ENCODE peak calls at places on chromosomes 4 and X, in four cellular contexts. One of them, this sample, is unnamed.

GRCh38 chr4:61210186-61210939 is 10.2 kb downstream of the ADGRL3 start:
- DNase-seq in right atrium auricular region: no peak
- DNase-seq in NCI-H2029: no peak
- DNase-seq in activated T-cell treated with anti-CD3 and anti-CD28 coated beads, Interleukin-2, amount 50 U/mL, for 72 hours: no peak
- DNase-seq in this sample: no peak

GRCh38 chrX:17967888-17968287 is 106.8 kb upstream of the RAI2 start:
- DNase-seq in right atrium auricular region: no peak
- DNase-seq in NCI-H2029: peak
- DNase-seq in activated T-cell treated with anti-CD3 and anti-CD28 coated beads, Interleukin-2, amount 50 U/mL, for 72 hours: no peak
- DNase-seq in this sample: no peak

GRCh38 chr4:113332701-113333100 is 283.2 kb downstream of the ANK2 start:
- DNase-seq in activated T-cell treated with anti-CD3 and anti-CD28 coated beads, Interleukin-2, amount 50 U/mL, for 72 hours: no peak
- DNase-seq in NCI-H2029: no peak
- DNase-seq in right atrium auricular region: no peak
- DNase-seq in this sample: no peak

GRCh38 chr4:37891221-37892159 is 606 bp downstream of the TBC1D1 start:
- DNase-seq in NCI-H2029: no peak
- DNase-seq in right atrium auricular region: no peak
- DNase-seq in activated T-cell treated with anti-CD3 and anti-CD28 coated beads, Interleukin-2, amount 50 U/mL, for 72 hours: peak
- DNase-seq in this sample: peak

GRCh38 chr4:39637572-39638357 is 900 bp downstream of the SMIM14 start:
- DNase-seq in NCI-H2029: peak
- DNase-seq in right atrium auricular region: peak
- DNase-seq in activated T-cell treated with anti-CD3 and anti-CD28 coated beads, Interleukin-2, amount 50 U/mL, for 72 hours: peak
- DNase-seq in this sample: peak

GRCh38 chr4:54527532-54527931 is 130.2 kb upstream of the KIT start:
- DNase-seq in activated T-cell treated with anti-CD3 and anti-CD28 coated beads, Interleukin-2, amount 50 U/mL, for 72 hours: no peak
- DNase-seq in NCI-H2029: no peak
- DNase-seq in right atrium auricular region: no peak
- DNase-seq in this sample: no peak

GRCh38 chrX:118571829-118572228 is 76.2 kb downstream of the DOCK11 start:
- DNase-seq in activated T-cell treated with anti-CD3 and anti-CD28 coated beads, Interleukin-2, amount 50 U/mL, for 72 hours: no peak
- DNase-seq in NCI-H2029: no peak
- DNase-seq in right atrium auricular region: no peak
- DNase-seq in this sample: no peak

GRCh38 chrX:72540318-72540717 is 32.3 kb downstream of the HDAC8 start:
- DNase-seq in right atrium auricular region: no peak
- DNase-seq in activated T-cell treated with anti-CD3 and anti-CD28 coated beads, Interleukin-2, amount 50 U/mL, for 72 hours: no peak
- DNase-seq in NCI-H2029: no peak
- DNase-seq in this sample: no peak

GRCh38 chr4:152485726-152486276 is 50.1 kb downstream of the FBXW7 start:
- DNase-seq in NCI-H2029: peak
- DNase-seq in activated T-cell treated with anti-CD3 and anti-CD28 coated beads, Interleukin-2, amount 50 U/mL, for 72 hours: peak
- DNase-seq in right atrium auricular region: no peak
- DNase-seq in this sample: no peak

GRCh38 chrX:118745570-118745969 is 18.2 kb downstream of the IL13RA1 start:
- DNase-seq in right atrium auricular region: no peak
- DNase-seq in NCI-H2029: no peak
- DNase-seq in activated T-cell treated with anti-CD3 and anti-CD28 coated beads, Interleukin-2, amount 50 U/mL, for 72 hours: no peak
- DNase-seq in this sample: no peak

GRCh38 chr4:81491943-81492342 is 20.2 kb upstream of the RASGEF1B start:
- DNase-seq in NCI-H2029: no peak
- DNase-seq in right atrium auricular region: no peak
- DNase-seq in activated T-cell treated with anti-CD3 and anti-CD28 coated beads, Interleukin-2, amount 50 U/mL, for 72 hours: no peak
- DNase-seq in this sample: no peak

GRCh38 chr4:29309050-29309449 is 1411.1 kb upstream of the PCDH7 start:
- DNase-seq in NCI-H2029: no peak
- DNase-seq in activated T-cell treated with anti-CD3 and anti-CD28 coated beads, Interleukin-2, amount 50 U/mL, for 72 hours: no peak
- DNase-seq in right atrium auricular region: no peak
- DNase-seq in this sample: no peak

GRCh38 chrX:48890934-48891401 is 6.6 kb downstream of the TIMM17B start:
- DNase-seq in activated T-cell treated with anti-CD3 and anti-CD28 coated beads, Interleukin-2, amount 50 U/mL, for 72 hours: peak
- DNase-seq in NCI-H2029: no peak
- DNase-seq in right atrium auricular region: no peak
- DNase-seq in this sample: no peak

GRCh38 chrX:72031118-72031517 is 100.6 kb downstream of the RTL5 start:
- DNase-seq in NCI-H2029: no peak
- DNase-seq in activated T-cell treated with anti-CD3 and anti-CD28 coated beads, Interleukin-2, amount 50 U/mL, for 72 hours: no peak
- DNase-seq in right atrium auricular region: no peak
- DNase-seq in this sample: no peak

GRCh38 chrX:95058815-95059214 is 1384.8 kb downstream of the FAM133A start:
- DNase-seq in right atrium auricular region: no peak
- DNase-seq in activated T-cell treated with anti-CD3 and anti-CD28 coated beads, Interleukin-2, amount 50 U/mL, for 72 hours: no peak
- DNase-seq in NCI-H2029: no peak
- DNase-seq in this sample: no peak

GRCh38 chr4:147354994-147355393 is 125.9 kb upstream of the EDNRA start:
- DNase-seq in right atrium auricular region: no peak
- DNase-seq in NCI-H2029: no peak
- DNase-seq in activated T-cell treated with anti-CD3 and anti-CD28 coated beads, Interleukin-2, amount 50 U/mL, for 72 hours: no peak
- DNase-seq in this sample: no peak

GRCh38 chr4:70559216-70559830 is 32.7 kb upstream of the AMBN start:
- DNase-seq in NCI-H2029: peak
- DNase-seq in right atrium auricular region: no peak
- DNase-seq in activated T-cell treated with anti-CD3 and anti-CD28 coated beads, Interleukin-2, amount 50 U/mL, for 72 hours: peak
- DNase-seq in this sample: no peak

GRCh38 chrX:17009856-17010650 is 63.6 kb downstream of the REPS2 start:
- DNase-seq in activated T-cell treated with anti-CD3 and anti-CD28 coated beads, Interleukin-2, amount 50 U/mL, for 72 hours: no peak
- DNase-seq in NCI-H2029: no peak
- DNase-seq in right atrium auricular region: no peak
- DNase-seq in this sample: no peak

GRCh38 chrX:66200855-66201795 is 37.1 kb downstream of the HEPH start:
- DNase-seq in right atrium auricular region: no peak
- DNase-seq in NCI-H2029: no peak
- DNase-seq in activated T-cell treated with anti-CD3 and anti-CD28 coated beads, Interleukin-2, amount 50 U/mL, for 72 hours: no peak
- DNase-seq in this sample: no peak

GRCh38 chrX:151750511-151750910 is 16.0 kb downstream of the CNGA2 start:
- DNase-seq in right atrium auricular region: peak
- DNase-seq in NCI-H2029: no peak
- DNase-seq in activated T-cell treated with anti-CD3 and anti-CD28 coated beads, Interleukin-2, amount 50 U/mL, for 72 hours: no peak
- DNase-seq in this sample: peak

GRCh38 chr4:128600996-128601857 is 208.3 kb upstream of the JADE1 start:
- DNase-seq in NCI-H2029: peak
- DNase-seq in activated T-cell treated with anti-CD3 and anti-CD28 coated beads, Interleukin-2, amount 50 U/mL, for 72 hours: no peak
- DNase-seq in right atrium auricular region: peak
- DNase-seq in this sample: no peak

GRCh38 chr4:109046549-109047171 is 255.8 kb downstream of the COL25A1 start:
- DNase-seq in right atrium auricular region: no peak
- DNase-seq in NCI-H2029: no peak
- DNase-seq in activated T-cell treated with anti-CD3 and anti-CD28 coated beads, Interleukin-2, amount 50 U/mL, for 72 hours: no peak
- DNase-seq in this sample: no peak

GRCh38 chr4:26032572-26033320 is 118.7 kb downstream of the SMIM20 start:
- DNase-seq in NCI-H2029: peak
- DNase-seq in right atrium auricular region: no peak
- DNase-seq in activated T-cell treated with anti-CD3 and anti-CD28 coated beads, Interleukin-2, amount 50 U/mL, for 72 hours: no peak
- DNase-seq in this sample: no peak

GRCh38 chr4:121728798-121729226 is 32.0 kb upstream of the ANXA5 start:
- DNase-seq in right atrium auricular region: no peak
- DNase-seq in NCI-H2029: no peak
- DNase-seq in activated T-cell treated with anti-CD3 and anti-CD28 coated beads, Interleukin-2, amount 50 U/mL, for 72 hours: no peak
- DNase-seq in this sample: no peak

GRCh38 chr4:20666471-20666870 is 33.8 kb upstream of the PACRGL start:
- DNase-seq in NCI-H2029: no peak
- DNase-seq in right atrium auricular region: no peak
- DNase-seq in activated T-cell treated with anti-CD3 and anti-CD28 coated beads, Interleukin-2, amount 50 U/mL, for 72 hours: no peak
- DNase-seq in this sample: no peak

GRCh38 chrX:155613927-155614559 is 1.3 kb upstream of the TMLHE start:
- DNase-seq in activated T-cell treated with anti-CD3 and anti-CD28 coated beads, Interleukin-2, amount 50 U/mL, for 72 hours: no peak
- DNase-seq in right atrium auricular region: no peak
- DNase-seq in NCI-H2029: no peak
- DNase-seq in this sample: no peak

GRCh38 chrX:39304746-39305145 is 503.5 kb downstream of the MID1IP1 start:
- DNase-seq in right atrium auricular region: no peak
- DNase-seq in activated T-cell treated with anti-CD3 and anti-CD28 coated beads, Interleukin-2, amount 50 U/mL, for 72 hours: no peak
- DNase-seq in NCI-H2029: no peak
- DNase-seq in this sample: no peak

GRCh38 chr4:3122081-3122563 is 47.6 kb downstream of the HTT start:
- DNase-seq in activated T-cell treated with anti-CD3 and anti-CD28 coated beads, Interleukin-2, amount 50 U/mL, for 72 hours: no peak
- DNase-seq in right atrium auricular region: no peak
- DNase-seq in NCI-H2029: no peak
- DNase-seq in this sample: no peak

GRCh38 chr4:182448281-182449151 is 205.3 kb downstream of the TENM3 start:
- DNase-seq in right atrium auricular region: peak
- DNase-seq in activated T-cell treated with anti-CD3 and anti-CD28 coated beads, Interleukin-2, amount 50 U/mL, for 72 hours: peak
- DNase-seq in NCI-H2029: peak
- DNase-seq in this sample: peak

GRCh38 chrX:147875866-147876596 is 35.7 kb upstream of the FMR1 start:
- DNase-seq in NCI-H2029: no peak
- DNase-seq in right atrium auricular region: no peak
- DNase-seq in activated T-cell treated with anti-CD3 and anti-CD28 coated beads, Interleukin-2, amount 50 U/mL, for 72 hours: no peak
- DNase-seq in this sample: no peak

GRCh38 chr4:14269824-14270223 is 642.3 kb upstream of the BOD1L1 start:
- DNase-seq in right atrium auricular region: no peak
- DNase-seq in NCI-H2029: no peak
- DNase-seq in activated T-cell treated with anti-CD3 and anti-CD28 coated beads, Interleukin-2, amount 50 U/mL, for 72 hours: no peak
- DNase-seq in this sample: no peak

GRCh38 chrX:42129022-42129421 is 205.7 kb upstream of the CASK start:
- DNase-seq in activated T-cell treated with anti-CD3 and anti-CD28 coated beads, Interleukin-2, amount 50 U/mL, for 72 hours: no peak
- DNase-seq in right atrium auricular region: no peak
- DNase-seq in NCI-H2029: no peak
- DNase-seq in this sample: no peak

GRCh38 chr4:165404080-165404479 is 25.3 kb downstream of the CPE start:
- DNase-seq in right atrium auricular region: no peak
- DNase-seq in activated T-cell treated with anti-CD3 and anti-CD28 coated beads, Interleukin-2, amount 50 U/mL, for 72 hours: no peak
- DNase-seq in NCI-H2029: no peak
- DNase-seq in this sample: no peak

GRCh38 chr4:123327846-123328447 is 68.6 kb upstream of the SPRY1 start:
- DNase-seq in NCI-H2029: no peak
- DNase-seq in activated T-cell treated with anti-CD3 and anti-CD28 coated beads, Interleukin-2, amount 50 U/mL, for 72 hours: no peak
- DNase-seq in right atrium auricular region: no peak
- DNase-seq in this sample: no peak

GRCh38 chrX:103483720-103484119 is 35.6 kb downstream of the RAB40A start:
- DNase-seq in NCI-H2029: no peak
- DNase-seq in activated T-cell treated with anti-CD3 and anti-CD28 coated beads, Interleukin-2, amount 50 U/mL, for 72 hours: no peak
- DNase-seq in right atrium auricular region: no peak
- DNase-seq in this sample: no peak

GRCh38 chr4:163590609-163591264 is 96.2 kb downstream of the TMA16 start:
- DNase-seq in right atrium auricular region: no peak
- DNase-seq in activated T-cell treated with anti-CD3 and anti-CD28 coated beads, Interleukin-2, amount 50 U/mL, for 72 hours: no peak
- DNase-seq in NCI-H2029: no peak
- DNase-seq in this sample: no peak